ENCODE peak calls at places on chromosomes 5 and 9, in four cellular contexts. One of them, this sample, is unnamed.

GRCh38 chr5:57209316-57210040 is 35.6 kb downstream of the GPBP1 start:
- DNase-seq in LHCN-M2: peak
- DNase-seq in activated naive CD4-positive, alpha-beta T cell treated with anti-CD3 and anti-CD28 coated beads, Interleukin-2, amount 10 ng/mL, durations not matched to agents 7 days and 5 days: no peak
- DNase-seq in stimulated activated CD8-positive, alpha-beta memory T cell treated with anti-CD3 and anti-CD28 coated beads, Interleukin-7, amount 100 ng/mL, for 1 hour: no peak
- DNase-seq in this sample: no peak

GRCh38 chr9:84371737-84372136 is 31.2 kb upstream of the SLC28A3 start:
- DNase-seq in LHCN-M2: peak
- DNase-seq in activated naive CD4-positive, alpha-beta T cell treated with anti-CD3 and anti-CD28 coated beads, Interleukin-2, amount 10 ng/mL, durations not matched to agents 7 days and 5 days: no peak
- DNase-seq in stimulated activated CD8-positive, alpha-beta memory T cell treated with anti-CD3 and anti-CD28 coated beads, Interleukin-7, amount 100 ng/mL, for 1 hour: no peak
- DNase-seq in this sample: no peak

GRCh38 chr5:72648511-72648910 is 141.3 kb upstream of the ZNF366 start:
- DNase-seq in LHCN-M2: peak
- DNase-seq in activated naive CD4-positive, alpha-beta T cell treated with anti-CD3 and anti-CD28 coated beads, Interleukin-2, amount 10 ng/mL, durations not matched to agents 7 days and 5 days: no peak
- DNase-seq in stimulated activated CD8-positive, alpha-beta memory T cell treated with anti-CD3 and anti-CD28 coated beads, Interleukin-7, amount 100 ng/mL, for 1 hour: no peak
- DNase-seq in this sample: no peak

GRCh38 chr5:153460421-153460820 is 30.0 kb upstream of the GRIA1 start:
- DNase-seq in LHCN-M2: peak
- DNase-seq in activated naive CD4-positive, alpha-beta T cell treated with anti-CD3 and anti-CD28 coated beads, Interleukin-2, amount 10 ng/mL, durations not matched to agents 7 days and 5 days: no peak
- DNase-seq in stimulated activated CD8-positive, alpha-beta memory T cell treated with anti-CD3 and anti-CD28 coated beads, Interleukin-7, amount 100 ng/mL, for 1 hour: no peak
- DNase-seq in this sample: no peak

GRCh38 chr5:179382486-179382885 is 37.2 kb upstream of the ADAMTS2 start:
- DNase-seq in LHCN-M2: no peak
- DNase-seq in activated naive CD4-positive, alpha-beta T cell treated with anti-CD3 and anti-CD28 coated beads, Interleukin-2, amount 10 ng/mL, durations not matched to agents 7 days and 5 days: no peak
- DNase-seq in stimulated activated CD8-positive, alpha-beta memory T cell treated with anti-CD3 and anti-CD28 coated beads, Interleukin-7, amount 100 ng/mL, for 1 hour: no peak
- DNase-seq in this sample: no peak

GRCh38 chr5:115575167-115576070 is 26.9 kb downstream of the TICAM2 start:
- DNase-seq in LHCN-M2: peak
- DNase-seq in activated naive CD4-positive, alpha-beta T cell treated with anti-CD3 and anti-CD28 coated beads, Interleukin-2, amount 10 ng/mL, durations not matched to agents 7 days and 5 days: no peak
- DNase-seq in stimulated activated CD8-positive, alpha-beta memory T cell treated with anti-CD3 and anti-CD28 coated beads, Interleukin-7, amount 100 ng/mL, for 1 hour: no peak
- DNase-seq in this sample: no peak

GRCh38 chr5:135632806-135633205 is 54.0 kb upstream of the CXCL14 start:
- DNase-seq in LHCN-M2: no peak
- DNase-seq in activated naive CD4-positive, alpha-beta T cell treated with anti-CD3 and anti-CD28 coated beads, Interleukin-2, amount 10 ng/mL, durations not matched to agents 7 days and 5 days: no peak
- DNase-seq in stimulated activated CD8-positive, alpha-beta memory T cell treated with anti-CD3 and anti-CD28 coated beads, Interleukin-7, amount 100 ng/mL, for 1 hour: no peak
- DNase-seq in this sample: no peak

GRCh38 chr5:127233590-127233989 is 57.0 kb upstream of the MEGF10 start:
- DNase-seq in LHCN-M2: no peak
- DNase-seq in activated naive CD4-positive, alpha-beta T cell treated with anti-CD3 and anti-CD28 coated beads, Interleukin-2, amount 10 ng/mL, durations not matched to agents 7 days and 5 days: no peak
- DNase-seq in stimulated activated CD8-positive, alpha-beta memory T cell treated with anti-CD3 and anti-CD28 coated beads, Interleukin-7, amount 100 ng/mL, for 1 hour: no peak
- DNase-seq in this sample: no peak

GRCh38 chr9:93024986-93025630 is 33.4 kb upstream of the SUSD3 start:
- DNase-seq in LHCN-M2: no peak
- DNase-seq in activated naive CD4-positive, alpha-beta T cell treated with anti-CD3 and anti-CD28 coated beads, Interleukin-2, amount 10 ng/mL, durations not matched to agents 7 days and 5 days: peak
- DNase-seq in stimulated activated CD8-positive, alpha-beta memory T cell treated with anti-CD3 and anti-CD28 coated beads, Interleukin-7, amount 100 ng/mL, for 1 hour: no peak
- DNase-seq in this sample: peak

GRCh38 chr9:83327750-83328622 is 210.2 kb downstream of the FRMD3 start:
- DNase-seq in LHCN-M2: no peak
- DNase-seq in activated naive CD4-positive, alpha-beta T cell treated with anti-CD3 and anti-CD28 coated beads, Interleukin-2, amount 10 ng/mL, durations not matched to agents 7 days and 5 days: no peak
- DNase-seq in stimulated activated CD8-positive, alpha-beta memory T cell treated with anti-CD3 and anti-CD28 coated beads, Interleukin-7, amount 100 ng/mL, for 1 hour: no peak
- DNase-seq in this sample: no peak

GRCh38 chr5:175729829-175730277 is 72.0 kb downstream of the HRH2 start:
- DNase-seq in LHCN-M2: peak
- DNase-seq in activated naive CD4-positive, alpha-beta T cell treated with anti-CD3 and anti-CD28 coated beads, Interleukin-2, amount 10 ng/mL, durations not matched to agents 7 days and 5 days: peak
- DNase-seq in stimulated activated CD8-positive, alpha-beta memory T cell treated with anti-CD3 and anti-CD28 coated beads, Interleukin-7, amount 100 ng/mL, for 1 hour: peak
- DNase-seq in this sample: peak

GRCh38 chr9:115262477-115262876 is 144.5 kb upstream of the TNC start:
- DNase-seq in LHCN-M2: peak
- DNase-seq in activated naive CD4-positive, alpha-beta T cell treated with anti-CD3 and anti-CD28 coated beads, Interleukin-2, amount 10 ng/mL, durations not matched to agents 7 days and 5 days: no peak
- DNase-seq in stimulated activated CD8-positive, alpha-beta memory T cell treated with anti-CD3 and anti-CD28 coated beads, Interleukin-7, amount 100 ng/mL, for 1 hour: no peak
- DNase-seq in this sample: peak

GRCh38 chr5:138706655-138707480 is 46.4 kb upstream of the CTNNA1 start:
- DNase-seq in LHCN-M2: peak
- DNase-seq in activated naive CD4-positive, alpha-beta T cell treated with anti-CD3 and anti-CD28 coated beads, Interleukin-2, amount 10 ng/mL, durations not matched to agents 7 days and 5 days: no peak
- DNase-seq in stimulated activated CD8-positive, alpha-beta memory T cell treated with anti-CD3 and anti-CD28 coated beads, Interleukin-7, amount 100 ng/mL, for 1 hour: no peak
- DNase-seq in this sample: peak

GRCh38 chr9:90727498-90727897 is 74.1 kb upstream of the SYK start:
- DNase-seq in LHCN-M2: no peak
- DNase-seq in activated naive CD4-positive, alpha-beta T cell treated with anti-CD3 and anti-CD28 coated beads, Interleukin-2, amount 10 ng/mL, durations not matched to agents 7 days and 5 days: no peak
- DNase-seq in stimulated activated CD8-positive, alpha-beta memory T cell treated with anti-CD3 and anti-CD28 coated beads, Interleukin-7, amount 100 ng/mL, for 1 hour: no peak
- DNase-seq in this sample: no peak

GRCh38 chr9:124214596-124215550 is 42.9 kb upstream of the NEK6 start:
- DNase-seq in LHCN-M2: no peak
- DNase-seq in activated naive CD4-positive, alpha-beta T cell treated with anti-CD3 and anti-CD28 coated beads, Interleukin-2, amount 10 ng/mL, durations not matched to agents 7 days and 5 days: no peak
- DNase-seq in stimulated activated CD8-positive, alpha-beta memory T cell treated with anti-CD3 and anti-CD28 coated beads, Interleukin-7, amount 100 ng/mL, for 1 hour: no peak
- DNase-seq in this sample: no peak

GRCh38 chr5:96823900-96824351 is 16.2 kb upstream of the ERAP1 start:
- DNase-seq in LHCN-M2: peak
- DNase-seq in activated naive CD4-positive, alpha-beta T cell treated with anti-CD3 and anti-CD28 coated beads, Interleukin-2, amount 10 ng/mL, durations not matched to agents 7 days and 5 days: no peak
- DNase-seq in stimulated activated CD8-positive, alpha-beta memory T cell treated with anti-CD3 and anti-CD28 coated beads, Interleukin-7, amount 100 ng/mL, for 1 hour: no peak
- DNase-seq in this sample: no peak

GRCh38 chr9:137436761-137437600 is 4.2 kb downstream of the ENTPD8 start:
- DNase-seq in LHCN-M2: no peak
- DNase-seq in activated naive CD4-positive, alpha-beta T cell treated with anti-CD3 and anti-CD28 coated beads, Interleukin-2, amount 10 ng/mL, durations not matched to agents 7 days and 5 days: no peak
- DNase-seq in stimulated activated CD8-positive, alpha-beta memory T cell treated with anti-CD3 and anti-CD28 coated beads, Interleukin-7, amount 100 ng/mL, for 1 hour: no peak
- DNase-seq in this sample: peak

GRCh38 chr5:170533383-170533782 is 29.6 kb downstream of the KCNIP1 start:
- DNase-seq in LHCN-M2: no peak
- DNase-seq in activated naive CD4-positive, alpha-beta T cell treated with anti-CD3 and anti-CD28 coated beads, Interleukin-2, amount 10 ng/mL, durations not matched to agents 7 days and 5 days: no peak
- DNase-seq in stimulated activated CD8-positive, alpha-beta memory T cell treated with anti-CD3 and anti-CD28 coated beads, Interleukin-7, amount 100 ng/mL, for 1 hour: no peak
- DNase-seq in this sample: no peak

GRCh38 chr9:91716239-91716638 is 233.8 kb downstream of the ROR2 start:
- DNase-seq in LHCN-M2: no peak
- DNase-seq in activated naive CD4-positive, alpha-beta T cell treated with anti-CD3 and anti-CD28 coated beads, Interleukin-2, amount 10 ng/mL, durations not matched to agents 7 days and 5 days: no peak
- DNase-seq in stimulated activated CD8-positive, alpha-beta memory T cell treated with anti-CD3 and anti-CD28 coated beads, Interleukin-7, amount 100 ng/mL, for 1 hour: no peak
- DNase-seq in this sample: no peak

GRCh38 chr5:127072861-127073846 is at the start of gene C5orf63:
- DNase-seq in LHCN-M2: peak
- DNase-seq in activated naive CD4-positive, alpha-beta T cell treated with anti-CD3 and anti-CD28 coated beads, Interleukin-2, amount 10 ng/mL, durations not matched to agents 7 days and 5 days: peak
- DNase-seq in stimulated activated CD8-positive, alpha-beta memory T cell treated with anti-CD3 and anti-CD28 coated beads, Interleukin-7, amount 100 ng/mL, for 1 hour: peak
- DNase-seq in this sample: peak

GRCh38 chr9:7910426-7911015 is 110.9 kb upstream of the DMAC1 start:
- DNase-seq in LHCN-M2: no peak
- DNase-seq in activated naive CD4-positive, alpha-beta T cell treated with anti-CD3 and anti-CD28 coated beads, Interleukin-2, amount 10 ng/mL, durations not matched to agents 7 days and 5 days: no peak
- DNase-seq in stimulated activated CD8-positive, alpha-beta memory T cell treated with anti-CD3 and anti-CD28 coated beads, Interleukin-7, amount 100 ng/mL, for 1 hour: no peak
- DNase-seq in this sample: peak

GRCh38 chr5:173922527-173922926 is 34.4 kb downstream of the CPEB4 start:
- DNase-seq in LHCN-M2: no peak
- DNase-seq in activated naive CD4-positive, alpha-beta T cell treated with anti-CD3 and anti-CD28 coated beads, Interleukin-2, amount 10 ng/mL, durations not matched to agents 7 days and 5 days: no peak
- DNase-seq in stimulated activated CD8-positive, alpha-beta memory T cell treated with anti-CD3 and anti-CD28 coated beads, Interleukin-7, amount 100 ng/mL, for 1 hour: no peak
- DNase-seq in this sample: no peak

GRCh38 chr5:116911074-116911473 is 336.5 kb upstream of the SEMA6A start:
- DNase-seq in LHCN-M2: no peak
- DNase-seq in activated naive CD4-positive, alpha-beta T cell treated with anti-CD3 and anti-CD28 coated beads, Interleukin-2, amount 10 ng/mL, durations not matched to agents 7 days and 5 days: no peak
- DNase-seq in stimulated activated CD8-positive, alpha-beta memory T cell treated with anti-CD3 and anti-CD28 coated beads, Interleukin-7, amount 100 ng/mL, for 1 hour: no peak
- DNase-seq in this sample: no peak

GRCh38 chr9:103881419-103881818 is 212.7 kb upstream of the SMC2 start:
- DNase-seq in LHCN-M2: no peak
- DNase-seq in activated naive CD4-positive, alpha-beta T cell treated with anti-CD3 and anti-CD28 coated beads, Interleukin-2, amount 10 ng/mL, durations not matched to agents 7 days and 5 days: no peak
- DNase-seq in stimulated activated CD8-positive, alpha-beta memory T cell treated with anti-CD3 and anti-CD28 coated beads, Interleukin-7, amount 100 ng/mL, for 1 hour: no peak
- DNase-seq in this sample: no peak

GRCh38 chr5:9365501-9365900 is 180.4 kb downstream of the SEMA5A start:
- DNase-seq in LHCN-M2: no peak
- DNase-seq in activated naive CD4-positive, alpha-beta T cell treated with anti-CD3 and anti-CD28 coated beads, Interleukin-2, amount 10 ng/mL, durations not matched to agents 7 days and 5 days: no peak
- DNase-seq in stimulated activated CD8-positive, alpha-beta memory T cell treated with anti-CD3 and anti-CD28 coated beads, Interleukin-7, amount 100 ng/mL, for 1 hour: no peak
- DNase-seq in this sample: no peak

GRCh38 chr5:125227333-125228075 is 481.1 kb upstream of the ZNF608 start:
- DNase-seq in LHCN-M2: peak
- DNase-seq in activated naive CD4-positive, alpha-beta T cell treated with anti-CD3 and anti-CD28 coated beads, Interleukin-2, amount 10 ng/mL, durations not matched to agents 7 days and 5 days: no peak
- DNase-seq in stimulated activated CD8-positive, alpha-beta memory T cell treated with anti-CD3 and anti-CD28 coated beads, Interleukin-7, amount 100 ng/mL, for 1 hour: no peak
- DNase-seq in this sample: no peak

GRCh38 chr9:129648092-129648763 is 6.3 kb upstream of the ASB6 start:
- DNase-seq in LHCN-M2: no peak
- DNase-seq in activated naive CD4-positive, alpha-beta T cell treated with anti-CD3 and anti-CD28 coated beads, Interleukin-2, amount 10 ng/mL, durations not matched to agents 7 days and 5 days: no peak
- DNase-seq in stimulated activated CD8-positive, alpha-beta memory T cell treated with anti-CD3 and anti-CD28 coated beads, Interleukin-7, amount 100 ng/mL, for 1 hour: no peak
- DNase-seq in this sample: no peak

This sample was measured in left ventricle myocardium superior.